ENCODE peak calls at places on chromosomes 2 and 18, in six cellular contexts. R is Calu3, U is WERI-Rb-1, T is nephron progenitor cell, V is heart left ventricle, A is fibroblast of mammary gland. P is an unnamed sample.
A peak's percentile ranks its signal among the peaks of the same experiment; 100 is the strongest.

GRCh38 chr2:28683100-28683706 is 68.4 kb upstream of the PPP1CB start:
- DNase-seq in R (peak; percentile 41), U (peak; percentile 94), T (no peak), V (peak; percentile 90), A (peak; percentile 82), P (no peak)

GRCh38 chr2:212451786-212452200 is 86.8 kb downstream of the ERBB4 start:
- DNase-seq in R (peak; percentile 62), U (no peak), T (no peak), V (no peak), A (peak; percentile 5), P (no peak)

GRCh38 chr2:191927319-191927867 is 80.5 kb upstream of the CAVIN2 start:
- DNase-seq in R (peak; percentile 85), U (no peak), T (no peak), V (no peak), A (peak; percentile 91), P (peak; percentile 46)

GRCh38 chr2:64861338-64862000 is 127.7 kb upstream of the SLC1A4 start:
- DNase-seq in R (no peak), U (no peak), T (no peak), V (no peak), A (no peak), P (no peak)

GRCh38 chr18:43276471-43276870 is 819 bp downstream of the SYT4 start:
- DNase-seq in R (no peak), U (no peak), T (no peak), V (no peak), A (no peak), P (no peak)

GRCh38 chr18:48200631-48201336 is 208.4 kb downstream of the ZBTB7C start:
- DNase-seq in R (no peak), U (no peak), T (no peak), V (no peak), A (no peak), P (no peak)

GRCh38 chr2:120715941-120716340 is 19.7 kb upstream of the GLI2 start:
- DNase-seq in R (no peak), U (no peak), T (no peak), V (no peak), A (no peak), P (no peak)

GRCh38 chr18:80185545-80185944 is 61.8 kb downstream of the PARD6G start:
- DNase-seq in R (no peak), U (no peak), T (no peak), V (no peak), A (no peak), P (no peak)

GRCh38 chr2:15892575-15892974 is 47.8 kb upstream of the MYCN start:
- DNase-seq in R (no peak), U (no peak), T (no peak), V (no peak), A (no peak), P (no peak)

GRCh38 chr2:73228631-73229030 is 4.4 kb downstream of the PRADC1 start:
- DNase-seq in R (no peak), U (no peak), T (no peak), V (no peak), A (no peak), P (no peak)

GRCh38 chr18:62663731-62664336 is 51.5 kb upstream of the PHLPP1 start:
- DNase-seq in R (no peak), U (no peak), T (no peak), V (no peak), A (peak; percentile 79), P (no peak)

GRCh38 chr18:79496237-79496977 is 100.7 kb downstream of the NFATC1 start:
- DNase-seq in R (no peak), U (no peak), T (no peak), V (peak; percentile 55), A (no peak), P (no peak)

GRCh38 chr2:181105562-181105961 is 125.2 kb downstream of the UBE2E3 start:
- DNase-seq in R (no peak), U (no peak), T (no peak), V (no peak), A (no peak), P (no peak)
- TF ChIP-seq CTCF in R (no peak), U (no peak), T (no peak), V (no peak), A (no peak), P (no peak)

GRCh38 chr2:31136000-31136399 is 2.2 kb downstream of the GALNT14 start:
- DNase-seq in R (no peak), U (no peak), T (no peak), V (no peak), A (no peak), P (no peak)
- TF ChIP-seq CTCF in R (no peak), U (no peak), T (no peak), V (no peak), A (no peak), P (no peak)

GRCh38 chr2:183250061-183250460 is 125.8 kb downstream of the NUP35 start:
- DNase-seq in R (no peak), U (no peak), T (no peak), V (no peak), A (no peak), P (no peak)

GRCh38 chr2:183244300-183244849 is 120.1 kb downstream of the NUP35 start:
- DNase-seq in R (no peak), U (no peak), T (peak; percentile 9), V (no peak), A (no peak), P (no peak)

GRCh38 chr2:183253441-183254130 is 129.3 kb downstream of the NUP35 start:
- DNase-seq in R (no peak), U (no peak), T (no peak), V (no peak), A (no peak), P (no peak)

GRCh38 chr2:183250472-183250871 is 126.2 kb downstream of the NUP35 start:
- DNase-seq in R (no peak), U (no peak), T (no peak), V (no peak), A (peak; percentile 25), P (no peak)

GRCh38 chr2:183248866-183249567 is 124.8 kb downstream of the NUP35 start:
- DNase-seq in R (no peak), U (no peak), T (no peak), V (no peak), A (peak; percentile 51), P (peak; percentile 5)
- TF ChIP-seq CTCF in R (peak; percentile 37), U (no peak), T (peak; percentile 54), V (peak; percentile 32), A (peak; percentile 49), P (peak; percentile 55)

GRCh38 chr18:77054288-77054605 is 78.3 kb downstream of the MBP start:
- DNase-seq in R (peak; percentile 45), U (peak; percentile 19), T (no peak), V (no peak), A (no peak), P (no peak)

GRCh38 chr18:77056399-77057015 is 76.1 kb downstream of the MBP start:
- DNase-seq in R (peak; percentile 66), U (peak; percentile 36), T (no peak), V (no peak), A (peak; percentile 19), P (no peak)

GRCh38 chr18:77055429-77056310 is 76.9 kb downstream of the MBP start:
- DNase-seq in R (no peak), U (no peak), T (no peak), V (peak; percentile 76), A (no peak), P (no peak)

GRCh38 chr18:77053616-77054287 is 78.8 kb downstream of the MBP start:
- DNase-seq in R (no peak), U (no peak), T (no peak), V (no peak), A (no peak), P (no peak)

GRCh38 chr18:77054606-77055428 is 77.8 kb downstream of the MBP start:
- DNase-seq in R (peak; percentile 96), U (peak; percentile 88), T (peak; percentile 65), V (peak; percentile 91), A (peak; percentile 82), P (peak; percentile 95)
- TF ChIP-seq CTCF in R (peak; percentile 83), U (peak; percentile 96), T (peak; percentile 43), V (peak; percentile 43), A (peak; percentile 72), P (no peak)

GRCh38 chr2:222283634-222284033 is 15.2 kb downstream of the PAX3 start:
- DNase-seq in R (no peak), U (peak; percentile 89), T (peak; percentile 54), V (no peak), A (no peak), P (no peak)

GRCh38 chr2:222284466-222284865 is 14.3 kb downstream of the PAX3 start:
- DNase-seq in R (no peak), U (peak; percentile 53), T (no peak), V (no peak), A (no peak), P (no peak)

GRCh38 chr2:222281495-222281894 is 17.3 kb downstream of the PAX3 start:
- DNase-seq in R (no peak), U (no peak), T (no peak), V (no peak), A (no peak), P (no peak)

DNA sequence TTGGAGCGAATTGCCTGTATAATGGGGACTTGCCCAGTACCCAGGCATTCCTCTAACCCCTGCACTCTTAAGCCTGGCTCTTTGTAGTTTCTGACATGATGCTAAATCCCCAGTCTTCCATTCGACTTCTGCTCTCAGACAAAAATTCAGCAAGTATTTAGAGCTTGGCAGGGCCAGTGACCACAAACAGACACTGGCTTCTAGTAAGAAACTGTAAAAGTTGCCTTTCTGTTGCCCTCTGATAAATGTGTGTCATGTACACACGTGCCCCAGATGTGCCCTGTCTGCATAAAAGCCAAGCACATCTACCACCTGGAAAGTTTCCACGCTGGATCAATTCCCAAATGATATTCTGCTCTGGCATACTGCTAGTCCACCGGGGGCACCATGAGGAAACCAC is 18.0 kb downstream of the PAX3 start:
- DNase-seq in R (no peak), U (no peak), T (no peak), V (no peak), A (no peak), P (no peak)
- TF ChIP-seq CTCF in R (no peak), U (no peak), T (no peak), V (no peak), A (no peak), P (no peak)

GRCh38 chr18:76889086-76889699 is 66.8 kb downstream of the ZNF236 start:
- DNase-seq in R (no peak), U (no peak), T (no peak), V (no peak), A (no peak), P (no peak)

GRCh38 chr18:76896677-76897076 is 74.3 kb downstream of the ZNF236 start:
- DNase-seq in R (no peak), U (no peak), T (no peak), V (no peak), A (no peak), P (no peak)

GRCh38 chr18:76895498-76895897 is 73.1 kb downstream of the ZNF236 start:
- DNase-seq in R (no peak), U (no peak), T (no peak), V (no peak), A (no peak), P (no peak)

GRCh38 chr18:76894947-76895346 is 72.6 kb downstream of the ZNF236 start:
- DNase-seq in R (no peak), U (no peak), T (no peak), V (no peak), A (no peak), P (no peak)

GRCh38 chr18:76892832-76893231 is 70.5 kb downstream of the ZNF236 start:
- DNase-seq in R (no peak), U (no peak), T (no peak), V (no peak), A (peak; percentile 39), P (no peak)
- TF ChIP-seq CTCF in R (no peak), U (no peak), T (no peak), V (no peak), A (no peak), P (no peak)

GRCh38 chr2:206004004-206004693 is 81.8 kb downstream of the INO80D start:
- DNase-seq in R (peak; percentile 38), U (peak; percentile 64), T (peak; percentile 37), V (no peak), A (peak; percentile 26), P (no peak)
- TF ChIP-seq CTCF in R (no peak), U (peak; percentile 90), T (peak; percentile 37), V (no peak), A (peak; percentile 34), P (no peak)